ENCODE peak calls at places on chromosomes 6 and 20, in five cellular contexts. B, I, P, S and T are unnamed samples.

GRCh38 chr6:131628726-131629125 is 684 bp upstream of the MED23 start:
- DNase-seq in B (no peak), I (peak; percentile 13), P (no peak), S (peak; percentile 40), T (no peak)

GRCh38 chr6:25476126-25476525 is 175.9 kb upstream of the SCGN start:
- DNase-seq in B (no peak), I (peak; percentile 46), P (no peak), S (peak; percentile 30), T (no peak)

GRCh38 chr20:21228511-21228910 is 74.6 kb upstream of the XRN2 start:
- DNase-seq in B (no peak), I (no peak), P (no peak), S (no peak), T (no peak)

GRCh38 chr20:21615617-21616080 is 89.8 kb upstream of the PAX1 start:
- DNase-seq in B (no peak), I (peak; percentile 45), P (peak; percentile 67), S (peak; percentile 4), T (peak; percentile 8)

GRCh38 chr6:170444056-170444505 is 109.0 kb downstream of the PSMB1 start:
- DNase-seq in B (no peak), I (no peak), P (peak; percentile 43), S (no peak), T (no peak)

GRCh38 chr6:32954212-32954745 is 1.4 kb upstream of the HLA-DMA start:
- DNase-seq in B (no peak), I (no peak), P (no peak), S (no peak), T (no peak)

GRCh38 chr6:160950507-160950906 is 41.1 kb upstream of the MAP3K4 start:
- DNase-seq in B (no peak), I (peak; percentile 70), P (no peak), S (no peak), T (no peak)

GRCh38 chr6:40852667-40853383 is 186.2 kb downstream of the UNC5CL start:
- DNase-seq in B (no peak), I (no peak), P (no peak), S (no peak), T (no peak)

GRCh38 chr6:106800379-106800778 is 171.0 kb downstream of the QRSL1 start:
- DNase-seq in B (no peak), I (no peak), P (no peak), S (no peak), T (no peak)

GRCh38 chr20:31913431-31914157 is 38.3 kb downstream of the PDRG1 start:
- DNase-seq in B (no peak), I (no peak), P (no peak), S (no peak), T (no peak)

GRCh38 chr20:47802226-47802920 is 17.1 kb upstream of the SULF2 start:
- DNase-seq in B (no peak), I (no peak), P (no peak), S (no peak), T (no peak)

GRCh38 chr6:70060680-70061079 is 194.3 kb downstream of the COL19A1 start:
- DNase-seq in B (no peak), I (no peak), P (no peak), S (no peak), T (no peak)

GRCh38 chr6:73585566-73586415 is 65.0 kb upstream of the EEF1A1 start:
- DNase-seq in B (no peak), I (peak; percentile 80), P (no peak), S (peak; percentile 58), T (peak; percentile 52)

GRCh38 chr20:43695571-43695970 is 28.7 kb downstream of the MYBL2 start:
- DNase-seq in B (no peak), I (no peak), P (no peak), S (no peak), T (no peak)

GRCh38 chr20:17969884-17970409 is 1.1 kb downstream of the MGME1 start:
- DNase-seq in B (no peak), I (peak; percentile 76), P (peak; percentile 67), S (peak; percentile 70), T (no peak)

GRCh38 chr6:157272866-157273755 is 50.2 kb downstream of the TMEM242 start:
- DNase-seq in B (no peak), I (no peak), P (no peak), S (no peak), T (no peak)

GRCh38 chr20:51563141-51563596 is 20.6 kb upstream of the NFATC2 start:
- DNase-seq in B (no peak), I (no peak), P (no peak), S (no peak), T (no peak)

GRCh38 chr20:45157977-45158376 is 16.7 kb upstream of the PI3 start:
- DNase-seq in B (no peak), I (peak; percentile 86), P (no peak), S (peak; percentile 53), T (peak; percentile 52)

GRCh38 chr20:4813839-4814695 is 92.4 kb downstream of the PRND start:
- DNase-seq in B (no peak), I (no peak), P (peak; percentile 45), S (no peak), T (no peak)

DNA sequence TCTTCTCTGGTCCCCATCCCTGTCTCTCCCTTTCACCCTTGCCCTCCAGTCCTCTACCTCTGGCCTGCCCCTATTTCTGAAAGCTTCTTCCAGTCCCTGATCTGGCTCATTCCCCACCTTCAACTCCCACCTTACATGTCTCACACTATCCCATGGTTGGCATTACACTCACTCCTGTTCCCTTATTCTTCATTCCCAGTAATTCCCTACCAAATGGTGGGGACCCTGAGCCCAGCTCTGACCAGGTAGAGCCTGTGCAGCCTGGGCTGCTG is 6.4 kb downstream of the TP53INP2 start:
- DNase-seq in B (no peak), I (no peak), P (no peak), S (no peak), T (no peak)
- H3K4me3 ChIP-seq in B (peak overlapping the region; percentile 79), I (peak overlapping the region; percentile 41), P (no peak overlapping the region), S (peak overlapping the region; percentile 54), T (peak overlapping the region; percentile 62)

DNA sequence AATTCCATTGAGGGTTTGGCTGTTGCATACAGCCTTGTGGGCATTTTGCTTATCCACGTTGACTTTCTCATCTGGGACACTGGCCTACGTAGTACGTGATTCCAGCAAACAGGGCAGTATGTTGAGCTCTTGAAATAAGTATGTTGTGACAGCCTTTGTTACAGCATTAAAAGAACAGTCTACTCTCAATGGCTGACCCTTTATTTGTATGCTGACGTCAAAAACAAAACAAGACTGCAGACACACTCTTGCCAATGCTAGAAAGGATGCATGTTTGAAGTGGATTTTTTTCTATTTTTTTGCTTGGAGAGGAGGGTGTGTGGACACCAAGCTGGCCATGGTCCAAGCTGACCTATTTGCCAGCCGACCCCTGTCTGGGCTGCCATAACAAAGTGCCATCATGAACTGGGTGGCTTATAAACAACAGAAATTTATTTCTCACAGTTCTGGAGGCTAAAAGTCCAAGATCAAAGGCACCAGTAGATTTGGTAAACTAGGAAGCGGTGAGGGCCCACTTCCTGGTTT is 10.8 kb upstream of the SNHG17 start:
- DNase-seq in B (no peak), I (no peak), P (no peak), S (no peak), T (no peak)
- H3K4me3 ChIP-seq in B (peak overlapping the region; percentile 88), I (peak overlapping the region; percentile 91), P (peak overlapping the region; percentile 76), S (peak overlapping the region; percentile 99), T (peak overlapping the region; percentile 97)

DNA sequence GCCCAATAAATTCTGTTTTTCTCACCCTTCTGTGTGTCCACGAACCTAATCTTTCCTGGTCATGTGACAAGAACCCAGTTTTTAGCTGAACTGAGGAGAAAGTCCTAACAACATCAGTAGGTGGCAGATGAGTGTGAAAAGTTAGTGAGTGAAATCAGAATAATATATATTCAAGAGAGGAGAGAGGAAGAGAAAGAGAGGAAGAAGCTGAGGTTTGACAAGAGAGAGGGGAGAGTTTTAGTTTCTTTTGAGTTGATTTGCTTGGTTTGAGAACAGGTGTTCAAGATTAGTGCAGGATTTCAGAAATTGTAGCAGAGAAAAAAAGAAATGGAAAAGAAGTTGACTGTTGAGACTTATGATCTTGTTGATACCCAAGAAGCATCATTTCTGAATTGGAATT is 930.5 kb upstream of the FLRT3 start:
- DNase-seq in B (no peak), I (no peak), P (no peak), S (no peak), T (no peak)
- H3K4me3 ChIP-seq in B (no peak overlapping the region), I (no peak overlapping the region), P (no peak overlapping the region), S (no peak overlapping the region), T (no peak overlapping the region)

GRCh38 chr20:6012166-6012565 is 41.7 kb downstream of the LRRN4 start:
- DNase-seq in B (no peak), I (no peak), P (no peak), S (no peak), T (no peak)

GRCh38 chr20:6007094-6007528 is 46.7 kb downstream of the LRRN4 start:
- DNase-seq in B (no peak), I (no peak), P (peak; percentile 11), S (no peak), T (no peak)

GRCh38 chr20:6007529-6008103 is 46.2 kb downstream of the LRRN4 start:
- DNase-seq in B (no peak), I (no peak), P (no peak), S (no peak), T (no peak)

GRCh38 chr20:6006603-6006949 is 47.3 kb downstream of the LRRN4 start:
- DNase-seq in B (no peak), I (no peak), P (no peak), S (no peak), T (no peak)

GRCh38 chr20:6008254-6008653 is 45.6 kb downstream of the LRRN4 start:
- DNase-seq in B (peak; percentile 80), I (peak; percentile 97), P (peak; percentile 71), S (peak; percentile 92), T (peak; percentile 90)
- H3K4me3 ChIP-seq in B (peak overlapping the region; percentile 91), I (peak overlapping the region; percentile 67), P (peak overlapping the region; percentile 92), S (peak overlapping the region; percentile 79), T (peak overlapping the region; percentile 80)

DNA sequence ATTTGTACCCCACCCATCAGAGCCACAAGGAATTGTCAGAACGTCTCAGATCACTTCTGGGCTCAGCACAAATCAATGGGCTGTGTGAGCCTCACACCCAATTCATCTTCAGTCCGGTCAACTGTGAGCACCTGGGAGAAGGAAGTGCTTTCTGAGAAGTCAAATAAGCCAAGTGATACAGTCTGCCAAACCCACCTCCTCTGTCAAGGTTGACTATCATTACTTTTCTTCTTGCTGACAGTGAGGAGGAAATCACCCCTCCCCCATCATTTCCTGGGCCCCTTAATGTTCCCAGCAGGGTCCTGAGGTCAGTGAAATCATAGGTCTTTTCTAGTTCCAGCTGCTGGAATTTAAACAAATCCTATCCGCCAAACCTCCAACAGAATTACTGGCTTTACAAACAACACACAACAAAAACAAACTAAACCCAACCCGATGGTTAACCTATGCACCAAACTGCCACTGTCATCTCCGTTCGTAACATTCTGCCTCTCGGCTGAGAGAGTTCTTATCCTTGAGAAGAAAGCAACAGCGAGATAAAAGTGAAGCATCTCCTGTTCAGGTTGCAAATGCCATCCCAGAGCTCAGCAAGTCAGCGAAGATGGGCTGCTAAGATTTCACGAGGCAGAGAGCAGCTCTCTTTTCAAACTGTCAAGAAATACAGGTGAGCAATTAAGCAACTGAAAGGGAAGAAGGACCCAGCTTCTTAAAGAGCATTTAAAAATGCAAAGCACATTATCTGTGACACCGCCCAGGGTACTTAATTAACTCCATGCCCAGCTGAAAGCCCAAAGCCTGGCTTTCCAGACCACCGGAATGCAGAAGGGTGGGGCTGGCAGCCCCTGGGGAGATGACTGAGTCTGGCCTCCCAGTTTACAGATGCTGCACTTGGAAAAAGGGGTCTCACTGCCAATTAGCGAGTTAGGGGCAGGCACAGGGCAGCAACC is 24.7 kb downstream of the GFOD1 start:
- DNase-seq in B (no peak), I (no peak), P (no peak), S (no peak), T (no peak)
- H3K4me3 ChIP-seq in B (no peak overlapping the region), I (no peak overlapping the region), P (no peak overlapping the region), S (no peak overlapping the region), T (no peak overlapping the region)